ENCODE peak calls at places on chromosomes 2 and 18, in nine cellular contexts. One of them, this sample, is unnamed.

GRCh38 chr2:17916584-17916983 is 38.1 kb downstream of the KCNS3 start:
- DNase-seq in IMR-90: no peak
- DNase-seq in dorsolateral prefrontal cortex: no peak
- DNase-seq in kidney: no peak
- DNase-seq in breast epithelium: no peak
- DNase-seq in lung: no peak
- DNase-seq in foreskin fibroblast: no peak
- DNase-seq in ascending aorta: no peak
- DNase-seq in MCF 10A: no peak
- DNase-seq in this sample: no peak

GRCh38 chr2:143152652-143153051 is 23.4 kb downstream of the ARHGAP15 start:
- DNase-seq in IMR-90: no peak
- DNase-seq in dorsolateral prefrontal cortex: no peak
- DNase-seq in kidney: no peak
- DNase-seq in breast epithelium: no peak
- DNase-seq in lung: no peak
- DNase-seq in foreskin fibroblast: no peak
- DNase-seq in ascending aorta: no peak
- DNase-seq in MCF 10A: no peak
- DNase-seq in this sample: no peak

GRCh38 chr2:197008229-197008628 is 81.7 kb upstream of the PGAP1 start:
- DNase-seq in IMR-90: peak; percentile 74
- DNase-seq in dorsolateral prefrontal cortex: no peak
- DNase-seq in kidney: no peak
- DNase-seq in breast epithelium: no peak
- DNase-seq in lung: no peak
- DNase-seq in foreskin fibroblast: peak; percentile 75
- DNase-seq in ascending aorta: no peak
- DNase-seq in MCF 10A: peak; percentile 79
- DNase-seq in this sample: no peak

GRCh38 chr2:104448661-104449410 is 405.1 kb upstream of the POU3F3 start:
- DNase-seq in IMR-90: no peak
- DNase-seq in dorsolateral prefrontal cortex: no peak
- DNase-seq in kidney: no peak
- DNase-seq in breast epithelium: no peak
- DNase-seq in lung: no peak
- DNase-seq in foreskin fibroblast: no peak
- DNase-seq in ascending aorta: no peak
- DNase-seq in MCF 10A: no peak
- DNase-seq in this sample: no peak

GRCh38 chr2:168658706-168659105 is 143.7 kb upstream of the NOSTRIN start:
- DNase-seq in IMR-90: no peak
- DNase-seq in dorsolateral prefrontal cortex: no peak
- DNase-seq in kidney: no peak
- DNase-seq in breast epithelium: no peak
- DNase-seq in lung: no peak
- DNase-seq in foreskin fibroblast: no peak
- DNase-seq in ascending aorta: no peak
- DNase-seq in MCF 10A: no peak
- DNase-seq in this sample: no peak

GRCh38 chr2:9975328-9975727 is 23.8 kb downstream of the GRHL1 start:
- DNase-seq in IMR-90: peak; percentile 83
- DNase-seq in dorsolateral prefrontal cortex: no peak
- DNase-seq in kidney: no peak
- DNase-seq in breast epithelium: no peak
- DNase-seq in lung: no peak
- DNase-seq in foreskin fibroblast: no peak
- DNase-seq in ascending aorta: no peak
- DNase-seq in MCF 10A: peak; percentile 16
- DNase-seq in this sample: no peak

GRCh38 chr2:108139521-108139920 is 100.2 kb upstream of the SULT1C3 start:
- DNase-seq in IMR-90: peak; percentile 13
- DNase-seq in dorsolateral prefrontal cortex: no peak
- DNase-seq in kidney: no peak
- DNase-seq in breast epithelium: no peak
- DNase-seq in lung: no peak
- DNase-seq in foreskin fibroblast: no peak
- DNase-seq in ascending aorta: no peak
- DNase-seq in MCF 10A: peak; percentile 67
- DNase-seq in this sample: no peak

GRCh38 chr2:186135697-186136096 is 350.4 kb upstream of the ZC3H15 start:
- DNase-seq in IMR-90: peak; percentile 3
- DNase-seq in dorsolateral prefrontal cortex: no peak
- DNase-seq in kidney: no peak
- DNase-seq in breast epithelium: no peak
- DNase-seq in lung: no peak
- DNase-seq in foreskin fibroblast: no peak
- DNase-seq in ascending aorta: no peak
- DNase-seq in MCF 10A: no peak
- DNase-seq in this sample: no peak

GRCh38 chr2:71611781-71612545 is 158.6 kb downstream of the DYSF start:
- DNase-seq in IMR-90: no peak
- DNase-seq in dorsolateral prefrontal cortex: no peak
- DNase-seq in kidney: peak; percentile 41
- DNase-seq in breast epithelium: peak; percentile 13
- DNase-seq in lung: peak; percentile 19
- DNase-seq in foreskin fibroblast: no peak
- DNase-seq in ascending aorta: peak; percentile 56
- DNase-seq in MCF 10A: no peak
- DNase-seq in this sample: no peak

GRCh38 chr2:25504266-25504665 is 162.5 kb upstream of the DNMT3A start:
- DNase-seq in IMR-90: no peak
- DNase-seq in dorsolateral prefrontal cortex: no peak
- DNase-seq in kidney: no peak
- DNase-seq in breast epithelium: no peak
- DNase-seq in lung: no peak
- DNase-seq in foreskin fibroblast: no peak
- DNase-seq in ascending aorta: no peak
- DNase-seq in MCF 10A: no peak
- DNase-seq in this sample: no peak

GRCh38 chr2:206212673-206213513 is 53.2 kb downstream of the EEF1B2 start:
- DNase-seq in IMR-90: peak; percentile 17
- DNase-seq in dorsolateral prefrontal cortex: no peak
- DNase-seq in kidney: no peak
- DNase-seq in breast epithelium: no peak
- DNase-seq in lung: no peak
- DNase-seq in foreskin fibroblast: peak; percentile 60
- DNase-seq in ascending aorta: no peak
- DNase-seq in MCF 10A: peak; percentile 23
- DNase-seq in this sample: no peak

GRCh38 chr18:21820811-21821143 is 80.2 kb downstream of the MIB1 start:
- DNase-seq in IMR-90: no peak
- DNase-seq in dorsolateral prefrontal cortex: no peak
- DNase-seq in kidney: no peak
- DNase-seq in breast epithelium: no peak
- DNase-seq in lung: no peak
- DNase-seq in foreskin fibroblast: no peak
- DNase-seq in ascending aorta: no peak
- DNase-seq in MCF 10A: no peak
- DNase-seq in this sample: no peak

GRCh38 chr2:11375689-11376027 is 31.2 kb upstream of the ROCK2 start:
- DNase-seq in IMR-90: no peak
- DNase-seq in dorsolateral prefrontal cortex: no peak
- DNase-seq in kidney: no peak
- DNase-seq in breast epithelium: no peak
- DNase-seq in lung: no peak
- DNase-seq in foreskin fibroblast: no peak
- DNase-seq in ascending aorta: no peak
- DNase-seq in MCF 10A: no peak
- DNase-seq in this sample: no peak

GRCh38 chr18:45557296-45557695 is 58.0 kb upstream of the SLC14A2 start:
- DNase-seq in IMR-90: no peak
- DNase-seq in dorsolateral prefrontal cortex: no peak
- DNase-seq in kidney: no peak
- DNase-seq in breast epithelium: no peak
- DNase-seq in lung: no peak
- DNase-seq in foreskin fibroblast: no peak
- DNase-seq in ascending aorta: peak; percentile 68
- DNase-seq in MCF 10A: peak; percentile 55
- DNase-seq in this sample: no peak

GRCh38 chr2:223621901-223622300 is 19.7 kb upstream of the SCG2 start:
- DNase-seq in IMR-90: no peak
- DNase-seq in dorsolateral prefrontal cortex: no peak
- DNase-seq in kidney: no peak
- DNase-seq in breast epithelium: no peak
- DNase-seq in lung: no peak
- DNase-seq in foreskin fibroblast: no peak
- DNase-seq in ascending aorta: no peak
- DNase-seq in MCF 10A: no peak
- DNase-seq in this sample: no peak

GRCh38 chr18:12857215-12857924 is 26.7 kb downstream of the PTPN2 start:
- DNase-seq in IMR-90: no peak
- DNase-seq in dorsolateral prefrontal cortex: no peak
- DNase-seq in kidney: no peak
- DNase-seq in breast epithelium: no peak
- DNase-seq in lung: no peak
- DNase-seq in foreskin fibroblast: no peak
- DNase-seq in ascending aorta: no peak
- DNase-seq in MCF 10A: no peak
- DNase-seq in this sample: no peak

GRCh38 chr2:106581755-106582430 is 94.7 kb downstream of the CD8B2 start:
- DNase-seq in IMR-90: peak; percentile 49
- DNase-seq in dorsolateral prefrontal cortex: peak; percentile 28
- DNase-seq in kidney: peak; percentile 83
- DNase-seq in breast epithelium: no peak
- DNase-seq in lung: no peak
- DNase-seq in foreskin fibroblast: peak; percentile 56
- DNase-seq in ascending aorta: peak; percentile 80
- DNase-seq in MCF 10A: peak; percentile 48
- DNase-seq in this sample: peak; percentile 31
- TF ChIP-seq CTCF in IMR-90: peak; percentile 38
- TF ChIP-seq CTCF in dorsolateral prefrontal cortex: no peak
- TF ChIP-seq CTCF in kidney: no peak
- TF ChIP-seq CTCF in breast epithelium: no peak
- TF ChIP-seq CTCF in lung: no peak
- TF ChIP-seq CTCF in foreskin fibroblast: peak; percentile 32
- TF ChIP-seq CTCF in ascending aorta: no peak
- TF ChIP-seq CTCF in MCF 10A: no peak
- TF ChIP-seq CTCF in this sample: no peak

DNA sequence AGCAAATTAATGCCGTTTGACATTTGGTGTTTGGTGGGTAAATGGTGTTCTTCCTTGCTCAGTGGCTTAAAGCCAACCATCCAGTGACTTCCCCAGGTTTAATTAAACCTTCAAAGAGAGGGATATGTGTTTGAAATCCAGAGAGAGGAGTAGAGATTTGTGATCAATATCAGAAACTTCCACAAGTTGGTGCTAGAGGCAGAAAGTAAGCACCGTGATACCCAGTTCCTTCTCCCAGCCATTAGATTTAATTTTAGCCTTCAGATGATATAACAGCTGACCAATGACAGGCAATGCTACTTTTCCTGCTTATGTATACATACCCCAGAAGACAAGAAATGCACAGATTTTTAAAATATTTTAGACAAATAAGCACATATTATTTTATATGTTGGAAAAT is 398.5 kb downstream of the CDH2 start:
- DNase-seq in IMR-90: peak; percentile 17
- DNase-seq in dorsolateral prefrontal cortex: no peak
- DNase-seq in kidney: no peak
- DNase-seq in breast epithelium: no peak
- DNase-seq in lung: no peak
- DNase-seq in foreskin fibroblast: peak; percentile 0
- DNase-seq in ascending aorta: no peak
- DNase-seq in MCF 10A: peak; percentile 8
- DNase-seq in this sample: no peak
- TF ChIP-seq CTCF in IMR-90: peak; percentile 51
- TF ChIP-seq CTCF in dorsolateral prefrontal cortex: peak; percentile 49
- TF ChIP-seq CTCF in kidney: no peak
- TF ChIP-seq CTCF in breast epithelium: no peak
- TF ChIP-seq CTCF in lung: no peak
- TF ChIP-seq CTCF in foreskin fibroblast: peak; percentile 65
- TF ChIP-seq CTCF in ascending aorta: peak; percentile 23
- TF ChIP-seq CTCF in MCF 10A: peak; percentile 39
- TF ChIP-seq CTCF in this sample: no peak

GRCh38 chr2:46231721-46232120 is 65.5 kb upstream of the EPAS1 start:
- DNase-seq in IMR-90: no peak
- DNase-seq in dorsolateral prefrontal cortex: no peak
- DNase-seq in kidney: no peak
- DNase-seq in breast epithelium: no peak
- DNase-seq in lung: no peak
- DNase-seq in foreskin fibroblast: no peak
- DNase-seq in ascending aorta: no peak
- DNase-seq in MCF 10A: no peak
- DNase-seq in this sample: no peak

GRCh38 chr2:46230677-46231425 is 66.4 kb upstream of the EPAS1 start:
- DNase-seq in IMR-90: no peak
- DNase-seq in dorsolateral prefrontal cortex: no peak
- DNase-seq in kidney: no peak
- DNase-seq in breast epithelium: no peak
- DNase-seq in lung: no peak
- DNase-seq in foreskin fibroblast: no peak
- DNase-seq in ascending aorta: no peak
- DNase-seq in MCF 10A: no peak
- DNase-seq in this sample: no peak

GRCh38 chr2:46229134-46230063 is 67.8 kb upstream of the EPAS1 start:
- DNase-seq in IMR-90: peak; percentile 20
- DNase-seq in dorsolateral prefrontal cortex: no peak
- DNase-seq in kidney: no peak
- DNase-seq in breast epithelium: no peak
- DNase-seq in lung: no peak
- DNase-seq in foreskin fibroblast: no peak
- DNase-seq in ascending aorta: no peak
- DNase-seq in MCF 10A: no peak
- DNase-seq in this sample: no peak

GRCh38 chr2:46227674-46228289 is 69.4 kb upstream of the EPAS1 start:
- DNase-seq in IMR-90: no peak
- DNase-seq in dorsolateral prefrontal cortex: no peak
- DNase-seq in kidney: no peak
- DNase-seq in breast epithelium: no peak
- DNase-seq in lung: no peak
- DNase-seq in foreskin fibroblast: no peak
- DNase-seq in ascending aorta: no peak
- DNase-seq in MCF 10A: no peak
- DNase-seq in this sample: no peak

GRCh38 chr2:46230115-46230571 is 67.1 kb upstream of the EPAS1 start:
- DNase-seq in IMR-90: no peak
- DNase-seq in dorsolateral prefrontal cortex: no peak
- DNase-seq in kidney: no peak
- DNase-seq in breast epithelium: no peak
- DNase-seq in lung: no peak
- DNase-seq in foreskin fibroblast: no peak
- DNase-seq in ascending aorta: peak; percentile 74
- DNase-seq in MCF 10A: peak; percentile 44
- DNase-seq in this sample: no peak
- TF ChIP-seq CTCF in IMR-90: no peak
- TF ChIP-seq CTCF in dorsolateral prefrontal cortex: peak; percentile 22
- TF ChIP-seq CTCF in kidney: no peak
- TF ChIP-seq CTCF in breast epithelium: no peak
- TF ChIP-seq CTCF in lung: no peak
- TF ChIP-seq CTCF in foreskin fibroblast: no peak
- TF ChIP-seq CTCF in ascending aorta: peak; percentile 54
- TF ChIP-seq CTCF in MCF 10A: no peak
- TF ChIP-seq CTCF in this sample: peak; percentile 11

DNA sequence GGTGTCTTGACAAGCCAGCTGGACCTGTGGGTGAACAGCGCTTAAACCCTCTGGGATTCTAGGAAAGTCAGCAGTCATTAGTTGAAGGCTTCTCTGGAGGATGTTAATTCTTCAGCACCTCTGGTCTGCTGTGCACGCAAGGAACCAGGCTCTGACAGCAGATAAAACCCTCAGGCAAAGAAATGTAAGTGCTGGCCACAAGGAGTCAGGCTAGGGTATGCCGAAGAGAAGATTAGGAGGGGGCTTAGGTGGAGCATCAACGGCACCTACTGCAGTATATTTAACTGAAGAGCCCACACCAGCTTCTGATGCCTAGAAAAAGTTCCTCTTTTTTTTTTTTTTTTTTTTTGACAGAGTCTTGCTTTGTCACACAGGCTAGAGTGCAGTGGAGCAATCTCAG is 304.2 kb upstream of the MC4R start:
- DNase-seq in IMR-90: no peak
- DNase-seq in dorsolateral prefrontal cortex: no peak
- DNase-seq in kidney: no peak
- DNase-seq in breast epithelium: no peak
- DNase-seq in lung: no peak
- DNase-seq in foreskin fibroblast: no peak
- DNase-seq in ascending aorta: no peak
- DNase-seq in MCF 10A: peak; percentile 5
- DNase-seq in this sample: no peak
- TF ChIP-seq CTCF in IMR-90: no peak
- TF ChIP-seq CTCF in dorsolateral prefrontal cortex: no peak
- TF ChIP-seq CTCF in kidney: no peak
- TF ChIP-seq CTCF in breast epithelium: no peak
- TF ChIP-seq CTCF in lung: no peak
- TF ChIP-seq CTCF in foreskin fibroblast: no peak
- TF ChIP-seq CTCF in ascending aorta: no peak
- TF ChIP-seq CTCF in MCF 10A: no peak
- TF ChIP-seq CTCF in this sample: peak; percentile 14

This sample was measured in D721Med.